ENCODE peak calls at places on chromosomes 2 and 18, in nine cellular contexts. E is left lung; H is A549; G is CD4-positive, alpha-beta T cell; C is right lobe of liver; X is foreskin keratinocyte; V is body of pancreas; Y is pancreas; T is heart right ventricle. R is an unnamed sample.

GRCh38 chr2:96396587-96396986 is 61.0 kb downstream of the NCAPH start:
- ATAC-seq in E (no peak), H (no peak), G (no peak), C (no peak), X (no peak), V (no peak), Y (no peak), T (no peak), R (no peak)

GRCh38 chr2:200003444-200003843 is 48.1 kb downstream of the MAIP1 start:
- ATAC-seq in E (no peak), H (no peak), G (no peak), C (peak; percentile 49), X (peak; percentile 25), V (no peak), Y (no peak), T (no peak), R (no peak)

GRCh38 chr18:32358075-32358474 is 112.6 kb downstream of the GAREM1 start:
- ATAC-seq in E (no peak), H (no peak), G (no peak), C (peak; percentile 13), X (no peak), V (no peak), Y (no peak), T (no peak), R (no peak)

GRCh38 chr2:207939342-207940108 is 85.8 kb downstream of the PLEKHM3 start:
- ATAC-seq in E (peak; percentile 66), H (no peak), G (no peak), C (no peak), X (peak; percentile 62), V (no peak), Y (peak; percentile 50), T (no peak), R (no peak)

GRCh38 chr2:85134255-85135065 is 1.3 kb downstream of the TCF7L1 start:
- ATAC-seq in E (peak; percentile 59), H (no peak), G (no peak), C (peak; percentile 24), X (peak; percentile 16), V (no peak), Y (peak; percentile 18), T (peak; percentile 29), R (no peak)

GRCh38 chr2:216880509-216881184 is 20.8 kb upstream of the TNP1 start:
- ATAC-seq in E (no peak), H (no peak), G (no peak), C (peak; percentile 28), X (no peak), V (no peak), Y (no peak), T (no peak), R (peak; percentile 24)

GRCh38 chr2:160371251-160372009 is 122.2 kb downstream of the RBMS1 start:
- ATAC-seq in E (peak; percentile 33), H (no peak), G (no peak), C (peak; percentile 52), X (no peak), V (no peak), Y (no peak), T (peak; percentile 45), R (no peak)

GRCh38 chr2:7430421-7430868 is 513.2 kb downstream of the RNF144A start:
- ATAC-seq in E (no peak), H (no peak), G (peak; percentile 61), C (peak; percentile 25), X (no peak), V (no peak), Y (no peak), T (no peak), R (no peak)

GRCh38 chr2:36511858-36512630 is 85.9 kb downstream of the FEZ2 start:
- ATAC-seq in E (peak; percentile 60), H (no peak), G (no peak), C (no peak), X (no peak), V (no peak), Y (no peak), T (no peak), R (no peak)

GRCh38 chr2:130760754-130761751 is 5.7 kb downstream of the AMER3 start:
- ATAC-seq in E (no peak), H (no peak), G (no peak), C (no peak), X (no peak), V (no peak), Y (no peak), T (no peak), R (no peak)

GRCh38 chr2:172223601-172224054 is 120.9 kb upstream of the DLX2 start:
- ATAC-seq in E (no peak), H (no peak), G (peak; percentile 44), C (no peak), X (no peak), V (no peak), Y (no peak), T (no peak), R (no peak)

GRCh38 chr2:155020246-155020645 is 321.8 kb downstream of the KCNJ3 start:
- ATAC-seq in E (no peak), H (no peak), G (no peak), C (no peak), X (no peak), V (no peak), Y (no peak), T (no peak), R (no peak)

GRCh38 chr2:19971691-19972090 is 18.2 kb downstream of the WDR35 start:
- ATAC-seq in E (no peak), H (no peak), G (peak; percentile 92), C (no peak), X (no peak), V (no peak), Y (no peak), T (no peak), R (no peak)

GRCh38 chr2:63875758-63876710 is 34.3 kb downstream of the UGP2 start:
- ATAC-seq in E (peak; percentile 80), H (no peak), G (no peak), C (peak; percentile 7), X (peak; percentile 59), V (no peak), Y (peak; percentile 21), T (peak; percentile 79), R (peak; percentile 32)

GRCh38 chr18:38933322-38933721 is 1367.7 kb upstream of the CELF4 start:
- ATAC-seq in E (no peak), H (no peak), G (no peak), C (no peak), X (no peak), V (no peak), Y (no peak), T (no peak), R (no peak)

GRCh38 chr18:58334061-58334460 is 290.0 kb downstream of the NEDD4L start:
- ATAC-seq in E (no peak), H (no peak), G (no peak), C (no peak), X (no peak), V (no peak), Y (no peak), T (no peak), R (no peak)

GRCh38 chr2:3617198-3617890 is 22.4 kb downstream of the COLEC11 start:
- ATAC-seq in E (no peak), H (no peak), G (no peak), C (no peak), X (no peak), V (no peak), Y (no peak), T (no peak), R (no peak)

GRCh38 chr2:106956416-106956815 is 70.4 kb upstream of the ST6GAL2 start:
- ATAC-seq in E (no peak), H (no peak), G (no peak), C (no peak), X (no peak), V (no peak), Y (no peak), T (no peak), R (no peak)

GRCh38 chr18:7754725-7755181 is 187.6 kb downstream of the PTPRM start:
- ATAC-seq in E (peak; percentile 36), H (peak; percentile 84), G (no peak), C (peak; percentile 95), X (no peak), V (peak; percentile 70), Y (peak; percentile 82), T (peak; percentile 57), R (peak; percentile 44)

GRCh38 chr18:68417166-68417776 is 297.6 kb downstream of the TMX3 start:
- ATAC-seq in E (no peak), H (no peak), G (no peak), C (no peak), X (peak; percentile 30), V (no peak), Y (no peak), T (no peak), R (no peak)

GRCh38 chr2:231099918-231100317 is 24.9 kb downstream of the HTR2B start:
- ATAC-seq in E (no peak), H (no peak), G (no peak), C (no peak), X (no peak), V (no peak), Y (no peak), T (no peak), R (no peak)
- TF ChIP-seq CTCF in E (no peak), H (peak; percentile 43), G (no peak), C (no peak), X (no peak), V (no peak), Y (no peak), T (no peak), R (no peak)

DNA sequence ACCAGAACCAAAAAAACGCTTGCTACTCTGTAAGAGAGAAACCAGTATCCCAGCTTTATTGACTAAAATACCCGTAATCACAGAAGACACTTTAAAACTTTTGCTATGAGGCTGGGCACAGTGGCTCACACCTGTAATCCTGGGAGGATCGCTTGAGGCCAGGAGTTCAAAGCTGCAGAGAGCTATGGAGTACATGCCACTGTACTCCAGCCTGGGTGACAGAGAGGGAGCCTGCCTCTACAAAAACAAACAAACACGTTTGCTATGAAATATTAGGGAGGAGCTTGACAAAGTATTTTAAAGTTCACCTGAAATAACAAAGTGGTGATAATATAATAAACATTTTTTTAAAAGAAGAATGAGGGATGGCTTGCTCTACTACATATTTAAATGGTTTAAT is 28.5 kb upstream of the RIOK3 start:
- ATAC-seq in E (peak; percentile 34), H (no peak), G (no peak), C (no peak), X (no peak), V (no peak), Y (no peak), T (no peak), R (no peak)
- H3K27ac ChIP-seq in E (no peak overlapping the region), H (no peak overlapping the region), G (no peak overlapping the region), C (no peak overlapping the region), X (no peak overlapping the region), V (no peak overlapping the region), Y (no peak overlapping the region), T (no peak overlapping the region), R (no peak overlapping the region)

DNA sequence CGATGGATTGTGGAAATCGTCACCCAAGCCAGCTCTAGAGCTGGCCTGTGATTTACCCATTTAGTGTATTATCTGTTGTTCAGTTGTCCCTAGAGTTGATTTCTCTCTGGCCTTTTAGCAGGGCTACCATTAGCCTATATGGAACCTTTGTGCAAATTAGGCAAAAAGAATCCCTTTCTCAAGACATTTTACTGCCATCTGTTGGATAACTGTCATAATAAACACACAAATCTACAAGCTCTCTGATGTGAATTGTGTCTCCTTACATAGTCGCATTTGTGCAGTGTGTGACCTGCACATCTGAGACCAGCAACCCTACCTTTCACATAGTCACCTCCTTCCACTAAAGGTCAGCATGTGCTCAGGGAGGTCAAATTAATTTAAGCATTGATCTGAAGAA is 34.0 kb downstream of the LOXHD1 start:
- ATAC-seq in E (peak; percentile 34), H (no peak), G (no peak), C (peak; percentile 11), X (no peak), V (no peak), Y (no peak), T (no peak), R (no peak)
- TF ChIP-seq CTCF in E (no peak), H (peak; percentile 29), G (peak; percentile 27), C (no peak), X (peak; percentile 53), V (no peak), Y (no peak), T (no peak), R (no peak)

GRCh38 chr18:9333441-9334350 is 877 bp upstream of the TWSG1 start:
- ATAC-seq in E (peak; percentile 63), H (peak; percentile 77), G (peak; percentile 34), C (peak; percentile 51), X (peak; percentile 60), V (peak; percentile 61), Y (peak; percentile 68), T (peak; percentile 65), R (peak; percentile 60)
- H3K27ac ChIP-seq in E (peak overlapping the region; percentile 87), H (peak overlapping the region; percentile 78), G (peak overlapping the region; percentile 40), C (no peak overlapping the region), X (peak overlapping the region; percentile 37), V (peak overlapping the region; percentile 85), Y (peak overlapping the region; percentile 69), T (peak overlapping the region; percentile 49), R (peak overlapping the region; percentile 97)